ENCODE peak calls at places on chromosomes 3 and 15, in eight cellular contexts. E, P, A, M, T, Y, Q and Z are unnamed samples.

GRCh38 chr3:48398701-48399386 is 26.8 kb downstream of the FBXW12 start:
- DNase-seq in Y (no peak), Q (no peak), P (peak), A (peak), T (no peak), E (no peak), M (no peak), Z (no peak)

GRCh38 chr3:63051920-63052319 is 176.7 kb upstream of the CADPS start:
- DNase-seq in P (no peak), A (no peak), Q (no peak), Y (no peak), M (no peak), E (peak), T (no peak), Z (peak)

GRCh38 chr3:170499562-170500156 is 81.0 kb downstream of the CLDN11 start:
- DNase-seq in A (no peak), E (peak), Q (no peak), T (no peak), P (peak), Y (no peak), M (peak), Z (peak)

GRCh38 chr3:13655074-13655913 is 106.4 kb downstream of the FBLN2 start:
- DNase-seq in M (peak), E (no peak), A (peak), Y (no peak), T (no peak), Q (no peak), P (peak), Z (peak)

GRCh38 chr3:119841808-119842471 is 60.0 kb downstream of the NR1I2 start:
- DNase-seq in A (no peak), E (no peak), T (no peak), Y (no peak), Q (no peak), P (no peak), M (no peak), Z (no peak)

GRCh38 chr3:58484049-58484721 is 7.7 kb upstream of the KCTD6 start:
- DNase-seq in Y (no peak), M (no peak), A (no peak), Q (no peak), E (no peak), P (no peak), T (no peak), Z (no peak)

GRCh38 chr3:126751611-126752302 is 47.7 kb downstream of the CHCHD6 start:
- DNase-seq in Q (no peak), A (no peak), P (no peak), M (no peak), E (no peak), T (no peak), Y (no peak), Z (no peak)

GRCh38 chr3:39794880-39795279 is 14.5 kb upstream of the MYRIP start:
- DNase-seq in Q (no peak), M (no peak), T (no peak), A (no peak), P (no peak), Y (no peak), E (no peak), Z (no peak)

GRCh38 chr15:48925714-48926223 is 38.0 kb downstream of the SHC4 start:
- DNase-seq in P (peak), T (peak), M (no peak), E (peak), A (peak), Y (no peak), Q (no peak), Z (peak)

GRCh38 chr3:11835028-11835639 is 11.6 kb downstream of the TAMM41 start:
- DNase-seq in Y (no peak), M (no peak), T (no peak), Q (no peak), E (peak), A (no peak), P (peak), Z (peak)

GRCh38 chr3:182490601-182491485 is 302.5 kb upstream of the ATP11B start:
- DNase-seq in Q (no peak), T (no peak), A (no peak), E (peak), Y (no peak), M (peak), P (no peak), Z (peak)

GRCh38 chr15:100017140-100017539 is 283.9 kb upstream of the LYSMD4 start:
- DNase-seq in E (no peak), A (no peak), M (no peak), P (no peak), Q (no peak), Y (no peak), T (no peak), Z (no peak)

GRCh38 chr3:57820479-57820878 is 64.4 kb downstream of the SLMAP start:
- DNase-seq in M (no peak), Q (no peak), T (no peak), E (no peak), A (no peak), P (no peak), Y (no peak), Z (peak)

GRCh38 chr3:50274371-50275104 is 4.3 kb upstream of the LSMEM2 start:
- DNase-seq in A (peak), T (no peak), E (peak), Q (peak), Y (peak), P (peak), M (peak), Z (peak)

GRCh38 chr3:4977001-4977888 is 2.0 kb upstream of the BHLHE40 start:
- DNase-seq in T (peak), M (peak), Q (peak), Y (peak), P (peak), E (peak), A (peak), Z (peak)

GRCh38 chr3:124360626-124361025 is 368.7 kb upstream of the ROPN1 start:
- DNase-seq in E (no peak), T (no peak), M (no peak), P (no peak), Q (no peak), A (no peak), Y (no peak), Z (peak)

GRCh38 chr15:95368211-95368610 is 962.3 kb upstream of the NR2F2 start:
- DNase-seq in T (no peak), M (no peak), Q (no peak), Y (no peak), E (peak), P (no peak), A (no peak), Z (no peak)

GRCh38 chr15:88247914-88248313 is 8.6 kb downstream of the NTRK3 start:
- DNase-seq in P (no peak), A (no peak), Q (no peak), E (no peak), Y (no peak), M (no peak), T (peak), Z (no peak)

GRCh38 chr3:186102687-186103086 is 6.2 kb downstream of the ETV5 start:
- DNase-seq in Y (no peak), T (peak), Q (no peak), M (no peak), P (no peak), A (no peak), E (no peak), Z (no peak)

GRCh38 chr3:188165596-188165995 is 11.6 kb downstream of the LPP start:
- DNase-seq in M (no peak), Y (no peak), Q (no peak), E (no peak), T (no peak), A (peak), P (no peak), Z (no peak)

GRCh38 chr3:104323226-104323625 is 1043.5 kb upstream of the ALCAM start:
- DNase-seq in A (no peak), T (no peak), Q (no peak), Y (no peak), P (peak), E (no peak), M (no peak), Z (no peak)

GRCh38 chr3:86244897-86245296 is 746.1 kb downstream of the VGLL3 start:
- DNase-seq in P (no peak), E (no peak), A (no peak), Y (no peak), Q (no peak), M (no peak), T (no peak), Z (peak)

GRCh38 chr3:134611516-134611915 is 39.3 kb downstream of the KY start:
- DNase-seq in T (no peak), M (no peak), A (no peak), P (no peak), E (no peak), Y (no peak), Q (no peak), Z (no peak)

GRCh38 chr3:184426691-184427141 is 46.9 kb downstream of the CHRD start:
- DNase-seq in P (no peak), T (no peak), Y (no peak), Q (no peak), E (peak), M (no peak), A (no peak), Z (no peak)

GRCh38 chr15:77179541-77179998 is 108.7 kb upstream of the TSPAN3 start:
- DNase-seq in A (peak), E (no peak), Q (no peak), T (no peak), M (no peak), P (peak), Y (no peak), Z (no peak)

GRCh38 chr3:192273611-192274010 is 453.7 kb downstream of the FGF12 start:
- DNase-seq in P (no peak), M (no peak), Y (no peak), A (no peak), Q (no peak), T (no peak), E (no peak), Z (peak)

GRCh38 chr15:29383367-29383766 is 113.7 kb upstream of the NSMCE3 start:
- DNase-seq in T (no peak), P (no peak), E (no peak), Y (no peak), A (no peak), M (no peak), Q (no peak), Z (no peak)

GRCh38 chr3:126773167-126773566 is 69.1 kb downstream of the CHCHD6 start:
- DNase-seq in T (no peak), A (no peak), M (no peak), Y (no peak), P (no peak), E (no peak), Q (no peak), Z (no peak)

GRCh38 chr3:105653868-105654267 is 214.9 kb downstream of the CBLB start:
- DNase-seq in E (no peak), Q (no peak), M (no peak), T (no peak), P (no peak), A (no peak), Y (no peak), Z (no peak)

GRCh38 chr3:71796268-71796667 is 11.3 kb upstream of the PROK2 start:
- DNase-seq in E (no peak), Q (no peak), M (no peak), P (no peak), A (no peak), Y (no peak), T (no peak), Z (no peak)

GRCh38 chr3:112642912-112643506 is 2.1 kb upstream of the CCDC80 start:
- DNase-seq in E (peak), Q (peak), M (peak), T (peak), P (peak), Y (peak), A (peak), Z (peak)

GRCh38 chr15:76787273-76787672 is 117.9 kb downstream of the SCAPER start:
- DNase-seq in A (no peak), M (no peak), Y (no peak), T (no peak), Q (no peak), P (no peak), E (no peak), Z (no peak)